ENCODE peak calls at places on chromosome 20, in seven cellular contexts. D is HCEC 1CT, X is activated T-cell treated with anti-CD3 and anti-CD28 coated beads for 1 hour, I is GM04504, K is GM12878, E is T follicular helper cell, W is neuronal stem cell. P is an unnamed sample.
A peak's percentile ranks its signal among the peaks of the same experiment; 100 is the strongest.

GRCh38 chr20:3165473-3166337 is 6.0 kb upstream of the FASTKD5 start:
- DNase-seq in D (no peak), X (no peak), I (no peak), K (no peak), E (no peak), W (no peak), P (no peak)

GRCh38 chr20:17023811-17024210 is 203.0 kb upstream of the PCSK2 start:
- DNase-seq in D (no peak), X (no peak), I (no peak), K (no peak), E (no peak), W (peak; percentile 27), P (no peak)

GRCh38 chr20:23144856-23145255 is 58.7 kb upstream of the CD93 start:
- DNase-seq in D (no peak), X (no peak), I (no peak), K (no peak), E (no peak), W (no peak), P (no peak)

GRCh38 chr20:32966881-32967781 is 37.1 kb downstream of the SUN5 start:
- DNase-seq in D (no peak), X (peak; percentile 32), I (no peak), K (peak; percentile 41), E (peak; percentile 38), W (no peak), P (no peak)

GRCh38 chr20:35011589-35012226 is 56.0 kb downstream of the MYH7B start:
- DNase-seq in D (no peak), X (no peak), I (no peak), K (no peak), E (no peak), W (no peak), P (no peak)

GRCh38 chr20:45290677-45291355 is 15.8 kb upstream of the RBPJL start:
- DNase-seq in D (peak; percentile 58), X (peak; percentile 56), I (peak; percentile 53), K (no peak), E (peak; percentile 38), W (peak; percentile 85), P (peak; percentile 90)

GRCh38 chr20:25247666-25248500 is at the start of gene PYGB:
- DNase-seq in D (peak; percentile 87), X (peak; percentile 66), I (peak; percentile 54), K (peak; percentile 41), E (peak; percentile 59), W (peak; percentile 82), P (peak; percentile 94)

GRCh38 chr20:16526433-16527380 is 46.5 kb downstream of the KIF16B start:
- DNase-seq in D (no peak), X (no peak), I (no peak), K (no peak), E (no peak), W (no peak), P (no peak)

GRCh38 chr20:18466894-18467678 is at the start of the genes DZANK1 and POLR3F:
- DNase-seq in D (peak; percentile 95), X (peak; percentile 89), I (peak; percentile 90), K (peak; percentile 75), E (peak; percentile 87), W (peak; percentile 96), P (peak; percentile 97)

GRCh38 chr20:41268917-41269652 is 48.4 kb downstream of the ZHX3 start:
- DNase-seq in D (no peak), X (no peak), I (no peak), K (no peak), E (no peak), W (no peak), P (no peak)

GRCh38 chr20:19699132-19699971 is 58.7 kb upstream of the RIN2 start:
- DNase-seq in D (peak; percentile 95), X (no peak), I (peak; percentile 39), K (no peak), E (no peak), W (no peak), P (no peak)

GRCh38 chr20:1472556-1473243 is 6.1 kb upstream of the NSFL1C start:
- DNase-seq in D (no peak), X (no peak), I (no peak), K (no peak), E (no peak), W (no peak), P (no peak)

GRCh38 chr20:63766695-63767426 is 27.3 kb downstream of the SLC2A4RG start:
- DNase-seq in D (no peak), X (no peak), I (no peak), K (no peak), E (no peak), W (no peak), P (no peak)

GRCh38 chr20:62845416-62845815 is 16.2 kb downstream of the TCFL5 start:
- DNase-seq in D (no peak), X (no peak), I (no peak), K (no peak), E (no peak), W (no peak), P (no peak)

GRCh38 chr20:34299925-34300806 is 3.0 kb downstream of the AHCY start:
- DNase-seq in D (peak; percentile 10), X (no peak), I (no peak), K (no peak), E (no peak), W (no peak), P (no peak)

GRCh38 chr20:35315199-35316020 is 23.2 kb upstream of the FAM83C start:
- DNase-seq in D (peak; percentile 56), X (no peak), I (no peak), K (no peak), E (no peak), W (no peak), P (no peak)

GRCh38 chr20:35311409-35311808 is 19.2 kb upstream of the FAM83C start:
- DNase-seq in D (peak; percentile 75), X (no peak), I (no peak), K (no peak), E (no peak), W (no peak), P (no peak)

GRCh38 chr20:25867776-25868649 is 171.4 kb upstream of the ZNF337 start:
- DNase-seq in D (no peak), X (peak; percentile 61), I (no peak), K (no peak), E (peak; percentile 48), W (no peak), P (peak; percentile 83)

GRCh38 chr20:46268131-46268611 is 40.1 kb downstream of the CDH22 start:
- DNase-seq in D (no peak), X (no peak), I (no peak), K (no peak), E (no peak), W (no peak), P (no peak)

GRCh38 chr20:24494460-24494920 is 25.1 kb downstream of the SYNDIG1 start:
- DNase-seq in D (no peak), X (no peak), I (no peak), K (no peak), E (no peak), W (no peak), P (no peak)

GRCh38 chr20:21099653-21100589 is 6.2 kb downstream of the LINC00237 start:
- DNase-seq in D (no peak), X (no peak), I (no peak), K (no peak), E (no peak), W (no peak), P (no peak)

GRCh38 chr20:43983359-43983758 is 68.7 kb downstream of the TOX2 start:
- DNase-seq in D (no peak), X (peak; percentile 20), I (no peak), K (no peak), E (no peak), W (no peak), P (peak; percentile 63)

GRCh38 chr20:37937686-37938085 is 34.8 kb downstream of the VSTM2L start:
- DNase-seq in D (no peak), X (no peak), I (no peak), K (no peak), E (no peak), W (no peak), P (no peak)

GRCh38 chr20:3818155-3819151 is 1.9 kb upstream of the AP5S1 start:
- DNase-seq in D (peak; percentile 85), X (no peak), I (peak; percentile 70), K (no peak), E (no peak), W (no peak), P (peak; percentile 92)

GRCh38 chr20:47233333-47234188 is 122.9 kb downstream of the ZMYND8 start:
- DNase-seq in D (no peak), X (no peak), I (no peak), K (no peak), E (no peak), W (no peak), P (peak; percentile 34)

GRCh38 chr20:3887870-3888614 is 1.1 kb upstream of the PANK2 start:
- DNase-seq in D (peak; percentile 37), X (no peak), I (peak; percentile 32), K (no peak), E (no peak), W (no peak), P (peak; percentile 50)

GRCh38 chr20:20452254-20452676 is 84.4 kb downstream of the INSM1 start:
- DNase-seq in D (peak; percentile 39), X (peak; percentile 16), I (peak; percentile 28), K (peak; percentile 63), E (peak; percentile 25), W (peak; percentile 69), P (peak; percentile 91)

GRCh38 chr20:12433724-12434123 is 516.0 kb downstream of the BTBD3 start:
- DNase-seq in D (no peak), X (no peak), I (no peak), K (no peak), E (no peak), W (no peak), P (no peak)

GRCh38 chr20:37821691-37822655 is 81.0 kb upstream of the VSTM2L start:
- DNase-seq in D (peak; percentile 64), X (no peak), I (peak; percentile 83), K (no peak), E (no peak), W (no peak), P (no peak)

GRCh38 chr20:21147593-21147992 is 21.7 kb downstream of the KIZ start:
- DNase-seq in D (peak; percentile 50), X (no peak), I (no peak), K (no peak), E (no peak), W (no peak), P (peak; percentile 17)

GRCh38 chr20:34538671-34539123 is 19.8 kb upstream of the MAP1LC3A start:
- DNase-seq in D (peak; percentile 51), X (peak; percentile 36), I (peak; percentile 38), K (no peak), E (peak; percentile 35), W (no peak), P (peak; percentile 69)

GRCh38 chr20:63056236-63057132 is 49.7 kb upstream of the BHLHE23 start:
- DNase-seq in D (no peak), X (peak; percentile 38), I (no peak), K (no peak), E (peak; percentile 12), W (peak; percentile 69), P (peak; percentile 50)

P was measured in SK-MEL-5.